ENCODE peak calls at places on chromosome 2, in four cellular contexts. O, S, W and B are unnamed samples.

GRCh38 chr2:57907411-57907810 is 139.2 kb upstream of the VRK2 start:
- DNase-seq in S (no peak), W (no peak), O (no peak), B (no peak)

GRCh38 chr2:179812501-179812900 is 48.9 kb downstream of the ZNF385B start:
- DNase-seq in O (no peak), W (no peak), S (no peak), B (no peak)

GRCh38 chr2:86068098-86069047 is 37.3 kb downstream of the POLR1A start:
- DNase-seq in S (no peak), O (no peak), W (no peak), B (no peak)

GRCh38 chr2:178910005-178910404 is 102.8 kb upstream of the TTN start:
- DNase-seq in O (no peak), W (no peak), S (no peak), B (no peak)

GRCh38 chr2:240277073-240277806 is 136.8 kb upstream of the OTOS start:
- DNase-seq in W (no peak), O (no peak), S (no peak), B (no peak)

GRCh38 chr2:100222844-100223243 is 80.5 kb upstream of the AFF3 start:
- DNase-seq in W (no peak), O (no peak), S (no peak), B (no peak)

GRCh38 chr2:41634686-41635085 is 413.1 kb upstream of the PKDCC start:
- DNase-seq in S (no peak), O (no peak), W (no peak), B (no peak)

GRCh38 chr2:175030380-175031271 is 25.4 kb upstream of the CHN1 start:
- DNase-seq in W (no peak), O (no peak), S (no peak), B (no peak)

GRCh38 chr2:69989422-69990128 is 28.1 kb upstream of the ASPRV1 start:
- DNase-seq in S (no peak), O (no peak), W (no peak), B (no peak)

GRCh38 chr2:20008703-20009102 is 3.8 kb downstream of the MATN3 start:
- DNase-seq in O (no peak), W (no peak), S (no peak), B (no peak)

GRCh38 chr2:162704496-162704895 is 134.1 kb downstream of the KCNH7 start:
- DNase-seq in O (no peak), W (no peak), S (no peak), B (no peak)

GRCh38 chr2:8609357-8609804 is 72.5 kb upstream of the ID2 start:
- DNase-seq in W (no peak), O (no peak), S (no peak), B (no peak)

GRCh38 chr2:70141754-70142589 is 48.8 kb downstream of the C2orf42 start:
- DNase-seq in O (no peak), S (peak), W (no peak), B (peak)

GRCh38 chr2:197950754-197951153 is 146.4 kb downstream of the PLCL1 start:
- DNase-seq in S (no peak), W (no peak), O (no peak), B (no peak)

GRCh38 chr2:166127217-166128155 is at the start of gene SCN1A:
- DNase-seq in W (no peak), O (no peak), S (peak), B (no peak)

GRCh38 chr2:140270229-140270628 is 1490.0 kb upstream of the NXPH2 start:
- DNase-seq in S (no peak), O (no peak), W (no peak), B (no peak)

GRCh38 chr2:187404431-187405110 is 43.5 kb downstream of the CALCRL start:
- DNase-seq in O (no peak), W (no peak), S (no peak), B (no peak)

GRCh38 chr2:9548506-9548905 is 7.1 kb downstream of the ADAM17 start:
- DNase-seq in W (no peak), O (no peak), S (no peak), B (no peak)

GRCh38 chr2:235505210-235505741 is 11.4 kb downstream of the AGAP1 start:
- DNase-seq in W (no peak), S (peak), O (no peak), B (no peak)

GRCh38 chr2:38145226-38145625 is 69.3 kb upstream of the CYP1B1 start:
- DNase-seq in O (no peak), S (no peak), W (no peak), B (no peak)
- TF ChIP-seq SPI1 in O (no peak), S (no peak), W (no peak), B (no peak)

GRCh38 chr2:30481323-30481800 is 34.3 kb downstream of the LCLAT1 start:
- DNase-seq in W (no peak), O (no peak), S (no peak), B (peak)
- TF ChIP-seq SPI1 in W (no peak), O (no peak), S (peak), B (peak)

GRCh38 chr2:42784204-42784880 is 8.0 kb downstream of the HAAO start:
- DNase-seq in O (no peak), W (no peak), S (no peak), B (no peak)
- TF ChIP-seq SPI1 in O (no peak), W (no peak), S (no peak), B (no peak)

GRCh38 chr2:23091019-23091418 is 294.0 kb upstream of the KLHL29 start:
- DNase-seq in W (no peak), S (no peak), O (no peak), B (no peak)
- TF ChIP-seq SPI1 in W (no peak), S (no peak), O (no peak), B (no peak)

GRCh38 chr2:6249557-6249956 is 557.4 kb downstream of the SOX11 start:
- DNase-seq in S (no peak), O (no peak), W (no peak), B (no peak)
- TF ChIP-seq SPI1 in S (no peak), O (no peak), W (no peak), B (no peak)